ENCODE peak calls at places on chromosomes 2 and 18, in six cellular contexts. Q is brain microvascular endothelial cell, V is testis, Y is ELR, O is occipital lobe, L is skeletal muscle cell. C is an unnamed sample.
A peak's percentile ranks its signal among the peaks of the same experiment; 100 is the strongest.

GRCh38 chr2:214410918-214411554 is at the start of gene VWC2L:
- DNase-seq in L (peak; percentile 26), Y (peak; percentile 82), V (peak; percentile 87), Q (peak; percentile 82), O (peak; percentile 77), C (peak; percentile 22)

GRCh38 chr2:207765541-207765940 is 4.2 kb downstream of the FZD5 start:
- DNase-seq in L (no peak), Q (no peak), V (no peak), O (no peak), Y (no peak), C (no peak)

GRCh38 chr2:112942654-112943002 is 31.7 kb downstream of the IL37 start:
- DNase-seq in O (no peak), Q (no peak), V (no peak), L (no peak), Y (peak; percentile 30), C (peak; percentile 27)

GRCh38 chr2:20604957-20605381 is 45.9 kb downstream of the HS1BP3 start:
- DNase-seq in O (peak; percentile 23), Y (no peak), V (no peak), Q (no peak), L (peak; percentile 96), C (no peak)

GRCh38 chr2:98027955-98028593 is 32.3 kb upstream of the TMEM131 start:
- DNase-seq in O (no peak), L (no peak), Q (peak; percentile 89), V (no peak), Y (peak; percentile 48), C (no peak)

GRCh38 chr18:79726721-79727120 is 47.1 kb downstream of the CTDP1 start:
- DNase-seq in L (no peak), Q (no peak), V (no peak), O (no peak), Y (no peak), C (no peak)

GRCh38 chr2:18836436-18836835 is 247.1 kb upstream of the NT5C1B start:
- DNase-seq in Q (no peak), V (no peak), L (no peak), Y (no peak), O (no peak), C (no peak)

GRCh38 chr2:133871810-133872209 is 303.5 kb upstream of the NCKAP5 start:
- DNase-seq in Q (no peak), L (no peak), V (no peak), O (no peak), Y (peak; percentile 30), C (no peak)

GRCh38 chr2:63698825-63699548 is 110.2 kb downstream of the MDH1 start:
- DNase-seq in O (no peak), Y (peak; percentile 90), Q (peak; percentile 70), L (peak; percentile 80), V (peak; percentile 52), C (peak; percentile 24)

GRCh38 chr2:224946911-224947310 is 95.4 kb downstream of the DOCK10 start:
- DNase-seq in Y (peak; percentile 97), L (no peak), V (no peak), O (no peak), Q (peak; percentile 55), C (no peak)

GRCh38 chr18:74892066-74892627 is 294.5 kb downstream of the ZNF407 start:
- DNase-seq in L (no peak), O (no peak), Y (no peak), V (no peak), Q (no peak), C (no peak)

GRCh38 chr2:46827274-46827930 is 88.2 kb downstream of the MCFD2 start:
- DNase-seq in V (peak; percentile 11), Y (peak; percentile 86), Q (peak; percentile 77), L (peak; percentile 72), O (no peak), C (peak; percentile 34)

GRCh38 chr2:185663811-185664210 is 74.8 kb upstream of the FSIP2 start:
- DNase-seq in V (no peak), Y (no peak), O (no peak), L (no peak), Q (no peak), C (no peak)

GRCh38 chr2:128547667-128548066 is 229.0 kb upstream of the HS6ST1 start:
- DNase-seq in Q (no peak), L (no peak), V (no peak), Y (no peak), O (no peak), C (no peak)

GRCh38 chr2:148978026-148978685 is 60.3 kb upstream of the LYPD6B start:
- DNase-seq in V (no peak), O (no peak), Q (no peak), Y (no peak), L (no peak), C (no peak)

GRCh38 chr18:62586781-62587487 is 64.1 kb downstream of the ZCCHC2 start:
- DNase-seq in L (no peak), Y (no peak), O (peak; percentile 37), V (no peak), Q (no peak), C (no peak)

GRCh38 chr2:200677721-200678532 is 92.1 kb downstream of the AOX1 start:
- DNase-seq in Q (peak; percentile 12), V (peak; percentile 56), O (no peak), Y (no peak), L (peak; percentile 32), C (no peak)